ENCODE peak calls at places on chromosomes 4 and X, in nine cellular contexts. P is CD14-positive monocyte, O is right atrium auricular region, Q is body of pancreas, L is coronary artery, M is kidney epithelial cell, I is transverse colon, F is upper lobe of left lung, G is pulmonary artery endothelial cell. V is an unnamed sample.

GRCh38 chrX:130714665-130715064 is 188.3 kb downstream of the ENOX2 start:
- DNase-seq in F (no peak), Q (no peak), L (no peak), O (no peak), G (no peak), M (no peak), P (no peak), I (no peak), V (no peak)

GRCh38 chrX:139750390-139750789 is 42.4 kb upstream of the MCF2 start:
- DNase-seq in P (no peak), F (no peak), M (no peak), Q (no peak), O (no peak), L (no peak), G (no peak), I (no peak), V (no peak)

GRCh38 chrX:19548934-19549333 is 33.6 kb upstream of the MAP3K15 start:
- DNase-seq in F (no peak), I (no peak), P (no peak), M (no peak), L (no peak), O (no peak), G (no peak), Q (no peak), V (no peak)

GRCh38 chrX:44002569-44002968 is 29.4 kb upstream of the NDP start:
- DNase-seq in L (no peak), O (no peak), Q (no peak), I (no peak), M (no peak), F (no peak), G (no peak), P (no peak), V (no peak)

GRCh38 chrX:41300758-41301437 is 33.1 kb upstream of the DDX3X start:
- DNase-seq in O (no peak), M (no peak), F (no peak), P (no peak), Q (no peak), G (no peak), L (no peak), I (no peak), V (no peak)

GRCh38 chr4:80125252-80126177 is 52.5 kb upstream of the ANTXR2 start:
- DNase-seq in L (no peak), Q (no peak), P (no peak), F (no peak), M (no peak), O (no peak), I (peak; percentile 8), G (no peak), V (no peak)

GRCh38 chrX:74133156-74133796 is 170.7 kb upstream of the ZCCHC13 start:
- DNase-seq in I (no peak), M (peak; percentile 16), L (no peak), P (no peak), F (no peak), G (peak; percentile 29), O (no peak), Q (no peak), V (no peak)

GRCh38 chrX:17032351-17032750 is 85.9 kb downstream of the REPS2 start:
- DNase-seq in Q (peak; percentile 73), I (no peak), F (no peak), M (peak; percentile 88), L (no peak), O (no peak), P (no peak), G (no peak), V (no peak)

GRCh38 chr4:147054241-147054902 is 108.7 kb upstream of the TTC29 start:
- DNase-seq in P (no peak), L (no peak), M (no peak), O (no peak), F (no peak), G (no peak), I (no peak), Q (no peak), V (no peak)

GRCh38 chrX:19332983-19333382 is 10.7 kb upstream of the PDHA1 start:
- DNase-seq in G (no peak), F (no peak), P (no peak), M (no peak), I (no peak), Q (peak; percentile 18), L (no peak), O (no peak), V (peak; percentile 80)

GRCh38 chr4:168593399-168593798 is 96.5 kb downstream of the PALLD start:
- DNase-seq in F (no peak), G (no peak), P (no peak), M (no peak), O (no peak), L (no peak), I (no peak), Q (no peak), V (no peak)

GRCh38 chrX:23944234-23944633 is 36.4 kb downstream of the CXorf58 start:
- DNase-seq in F (no peak), P (no peak), I (no peak), L (no peak), M (no peak), Q (no peak), O (no peak), G (no peak), V (no peak)

GRCh38 chr4:15043226-15043625 is 40.9 kb downstream of the CPEB2 start:
- DNase-seq in Q (no peak), G (no peak), L (no peak), I (no peak), M (no peak), O (no peak), P (no peak), F (no peak), V (no peak)

GRCh38 chr4:25813705-25814104 is 49.1 kb downstream of the SEL1L3 start:
- DNase-seq in Q (peak; percentile 34), G (peak; percentile 17), M (peak; percentile 29), L (no peak), I (no peak), O (no peak), P (no peak), F (no peak), V (no peak)

GRCh38 chr4:141338238-141338637 is 117.5 kb downstream of the ZNF330 start:
- DNase-seq in G (no peak), I (no peak), O (no peak), M (no peak), P (no peak), F (no peak), L (no peak), Q (no peak), V (no peak)

GRCh38 chr4:16783119-16783518 is 115.3 kb downstream of the LDB2 start:
- DNase-seq in L (no peak), I (no peak), P (no peak), O (no peak), G (peak; percentile 36), Q (no peak), M (no peak), F (no peak), V (no peak)

GRCh38 chr4:75302648-75303047 is 211.6 kb downstream of the RCHY1 start:
- DNase-seq in I (no peak), G (no peak), F (no peak), O (no peak), Q (no peak), L (no peak), M (no peak), P (no peak), V (no peak)

GRCh38 chrX:16239211-16239610 is 71.9 kb downstream of the MAGEB17 start:
- DNase-seq in G (no peak), I (no peak), P (no peak), L (no peak), O (no peak), M (peak; percentile 84), Q (no peak), F (no peak), V (no peak)

GRCh38 chr4:162681212-162681611 is 485.5 kb downstream of the NAF1 start:
- DNase-seq in I (no peak), G (no peak), O (no peak), M (no peak), Q (no peak), F (no peak), P (no peak), L (no peak), V (no peak)

GRCh38 chr4:56786955-56787354 is 34.5 kb downstream of the SPINK2 start:
- DNase-seq in Q (peak; percentile 34), O (no peak), L (no peak), F (peak; percentile 84), P (no peak), I (peak; percentile 62), M (peak; percentile 41), G (no peak), V (no peak)

GRCh38 chr4:76804060-76804459 is 93.9 kb downstream of the SOWAHB start:
- DNase-seq in P (no peak), G (no peak), M (no peak), O (no peak), Q (no peak), I (no peak), L (no peak), F (no peak), V (no peak)

GRCh38 chrX:21723097-21723496 is 34.8 kb downstream of the SMPX start:
- DNase-seq in L (no peak), M (no peak), I (no peak), O (no peak), F (no peak), G (no peak), Q (no peak), P (no peak), V (no peak)

GRCh38 chrX:3962511-3963350 is 249.3 kb upstream of the PRKX start:
- DNase-seq in L (no peak), G (no peak), P (no peak), I (no peak), O (no peak), Q (peak; percentile 25), F (no peak), M (no peak), V (no peak)

GRCh38 chr4:66887061-66887460 is 658.2 kb downstream of the CENPC start:
- DNase-seq in L (no peak), O (no peak), Q (no peak), I (no peak), M (no peak), F (no peak), G (no peak), P (no peak), V (no peak)

GRCh38 chr4:127778102-127778501 is 4.0 kb upstream of the HSPA4L start:
- DNase-seq in M (no peak), P (no peak), Q (no peak), F (no peak), L (no peak), G (no peak), O (no peak), I (no peak), V (no peak)

GRCh38 chr4:148415500-148415899 is 26.7 kb downstream of the NR3C2 start:
- DNase-seq in G (no peak), O (no peak), L (no peak), F (no peak), I (no peak), M (no peak), P (no peak), Q (no peak), V (no peak)

GRCh38 chr4:167940217-167940616 is 152.1 kb upstream of the ANXA10 start:
- DNase-seq in M (no peak), L (no peak), O (no peak), Q (no peak), I (no peak), G (no peak), F (no peak), P (no peak), V (no peak)

GRCh38 chr4:104491396-104491821 is 3.3 kb downstream of the CXXC4 start:
- DNase-seq in G (no peak), I (peak; percentile 47), F (peak; percentile 91), P (no peak), O (no peak), M (no peak), L (no peak), Q (peak; percentile 63), V (no peak)

V was measured in osteocyte.